ENCODE peak calls at places on chromosomes 2 and 18, in five cellular contexts. U is naive thymus-derived CD4-positive, alpha-beta T cell; D is body of pancreas; Y is aorta; N is testis. J is an unnamed sample. For H3K36me3 and H3K4me1, the result is how much of the 10 kb centered on the place peaks cover.

GRCh38 chr2:128734521-128735295 is 416.0 kb upstream of the HS6ST1 start:
- DNase-seq in U (no peak), D (no peak), Y (peak), N (no peak), J (no peak)

GRCh38 chr18:12842459-12843380 is 41.3 kb downstream of the PTPN2 start:
- DNase-seq in U (no peak), D (no peak), Y (no peak), N (no peak), J (no peak)

GRCh38 chr18:55502346-55502710 is 85.7 kb downstream of the TCF4 start:
- DNase-seq in U (no peak), D (no peak), Y (no peak), N (no peak), J (no peak)

GRCh38 chr2:111919794-111920608 is 21.6 kb downstream of the MERTK start:
- DNase-seq in U (no peak), D (peak), Y (peak), N (peak), J (peak)

GRCh38 chr2:75503048-75503607 is 57.6 kb downstream of the EVA1A start:
- DNase-seq in U (no peak), D (no peak), Y (no peak), N (no peak), J (no peak)

GRCh38 chr2:200673191-200673590 is 87.4 kb downstream of the AOX1 start:
- DNase-seq in U (no peak), D (no peak), Y (no peak), N (no peak), J (no peak)

GRCh38 chr2:83103602-83104001 is 1355.5 kb downstream of the SUCLG1 start:
- DNase-seq in U (no peak), D (no peak), Y (no peak), N (no peak), J (no peak)

GRCh38 chr18:79575891-79576685 is 103.5 kb upstream of the CTDP1 start:
- DNase-seq in U (no peak), D (peak), Y (peak), N (peak), J (peak)

GRCh38 chr18:58859935-58860334 is 4.7 kb upstream of the ZNF532 start:
- DNase-seq in U (no peak), D (no peak), Y (no peak), N (no peak), J (no peak)

GRCh38 chr2:207546822-207547221 is 17.1 kb downstream of the CREB1 start:
- DNase-seq in U (no peak), D (no peak), Y (no peak), N (no peak), J (no peak)

GRCh38 chr2:4964579-4964978 is 727.6 kb upstream of the SOX11 start:
- DNase-seq in U (no peak), D (no peak), Y (no peak), N (no peak), J (no peak)

GRCh38 chr2:151922845-151923666 is 94.8 kb upstream of the ARL5A start:
- DNase-seq in U (no peak), D (no peak), Y (peak), N (peak), J (peak)

GRCh38 chr18:75025573-75025972 is 183.4 kb downstream of the PTGR3 start:
- DNase-seq in U (no peak), D (no peak), Y (no peak), N (no peak), J (no peak)

GRCh38 chr18:75029456-75029855 is 179.5 kb downstream of the PTGR3 start:
- DNase-seq in U (peak), D (no peak), Y (no peak), N (no peak), J (no peak)

DNA sequence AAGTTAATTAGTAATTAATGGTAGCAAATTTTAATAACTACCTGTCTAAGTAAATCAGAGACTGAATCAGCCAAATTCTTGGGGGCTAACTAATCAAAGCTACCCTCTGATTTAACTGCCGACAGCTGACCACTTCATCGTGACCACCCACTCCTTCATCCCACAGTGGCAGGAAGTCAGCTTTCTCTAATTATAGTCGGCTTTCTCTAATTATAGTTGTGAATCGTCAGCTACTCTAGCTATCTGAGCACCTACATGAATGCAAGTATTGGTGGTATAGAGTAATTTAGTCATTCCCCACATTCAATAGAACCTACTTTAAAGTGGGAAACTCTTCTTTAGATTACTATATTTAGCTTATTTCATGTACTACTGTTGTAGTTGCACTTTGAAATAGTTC is 185.5 kb downstream of the PTGR3 start:
- DNase-seq in U (no peak), D (no peak), Y (no peak), N (no peak), J (no peak)
- H3K36me3 ChIP-seq in U (under half), D (under half), Y (under half), N (under half), J (under half)

GRCh38 chr2:168956392-168956791 is 55.3 kb downstream of the G6PC2 start:
- DNase-seq in U (no peak), D (no peak), Y (no peak), N (no peak), J (no peak)

GRCh38 chr2:168951871-168952270 is 50.8 kb downstream of the G6PC2 start:
- DNase-seq in U (no peak), D (no peak), Y (no peak), N (no peak), J (no peak)

GRCh38 chr2:168955321-168955720 is 54.2 kb downstream of the G6PC2 start:
- DNase-seq in U (no peak), D (no peak), Y (no peak), N (no peak), J (no peak)

GRCh38 chr2:168952424-168952823 is 51.3 kb downstream of the G6PC2 start:
- DNase-seq in U (no peak), D (no peak), Y (no peak), N (no peak), J (no peak)

DNA sequence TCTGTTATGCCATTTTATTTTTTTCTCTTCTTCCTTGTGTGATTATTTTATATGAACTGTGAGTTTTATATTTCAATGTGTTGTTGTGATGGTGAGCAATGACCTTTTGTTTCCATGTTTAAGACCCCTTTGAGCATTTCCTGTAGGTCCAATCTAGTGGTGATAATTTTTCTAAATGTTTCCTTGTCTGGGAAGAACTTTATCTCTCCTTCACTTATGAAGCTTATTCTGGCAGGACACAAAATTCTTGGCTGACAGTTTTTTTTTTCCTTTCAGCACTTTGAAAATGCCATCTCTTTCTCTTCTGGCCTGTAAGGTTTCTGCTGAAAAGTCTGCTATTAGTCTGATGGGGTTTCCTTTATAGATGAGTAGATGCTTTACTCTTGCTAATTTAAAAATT is 53.2 kb downstream of the G6PC2 start:
- DNase-seq in U (no peak), D (no peak), Y (no peak), N (no peak), J (no peak)
- H3K4me1 ChIP-seq in U (under half), D (under half), Y (under half), N (under half), J (under half)

DNA sequence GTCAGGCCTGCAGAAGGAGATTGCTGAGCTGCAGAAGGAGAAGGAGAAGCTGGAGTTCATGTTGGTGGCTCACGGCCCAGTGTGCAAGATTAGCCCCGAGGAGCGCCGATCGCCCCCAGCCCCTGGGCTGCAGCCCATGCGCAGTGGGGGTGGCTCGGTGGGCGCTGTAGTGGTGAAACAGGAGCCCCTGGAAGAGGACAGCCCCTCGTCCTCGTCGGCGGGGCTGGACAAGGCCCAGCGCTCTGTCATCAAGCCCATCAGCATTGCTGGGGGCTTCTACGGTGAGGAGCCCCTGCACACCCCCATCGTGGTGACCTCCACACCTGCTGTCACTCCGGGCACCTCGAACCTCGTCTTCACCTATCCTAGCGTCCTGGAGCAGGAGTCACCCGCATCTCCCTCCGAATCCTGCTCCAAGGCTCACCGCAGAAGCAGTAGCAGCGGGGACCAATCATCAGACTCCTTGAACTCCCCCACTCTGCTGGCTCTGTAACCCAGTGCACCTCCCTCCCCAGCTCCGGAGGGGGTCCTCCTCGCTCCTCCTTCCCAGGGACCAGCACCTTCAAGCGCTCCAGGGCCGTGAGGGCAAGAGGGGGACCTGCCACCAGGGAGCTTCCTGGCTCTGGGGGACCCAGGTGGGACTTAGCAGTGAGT is 19.4 kb downstream of the FOSL2 start:
- DNase-seq in U (no peak), D (no peak), Y (no peak), N (no peak), J (no peak)
- H3K36me3 ChIP-seq in U (under half), D (half or more), Y (under half), N (under half), J (under half)

GRCh38 chr2:136767030-136767429 is 1.7 kb downstream of the THSD7B start:
- DNase-seq in U (no peak), D (no peak), Y (no peak), N (no peak), J (no peak)
- H3K4me1 ChIP-seq in U (under half), D (under half), Y (under half), N (under half), J (under half)

GRCh38 chr18:62554083-62554815 is 31.4 kb downstream of the ZCCHC2 start:
- DNase-seq in U (no peak), D (no peak), Y (no peak), N (no peak), J (no peak)

GRCh38 chr18:62558015-62558663 is 35.3 kb downstream of the ZCCHC2 start:
- DNase-seq in U (no peak), D (no peak), Y (no peak), N (no peak), J (no peak)

GRCh38 chr18:62551972-62552513 is 29.2 kb downstream of the ZCCHC2 start:
- DNase-seq in U (no peak), D (no peak), Y (no peak), N (no peak), J (no peak)

GRCh38 chr18:62555135-62555534 is 32.3 kb downstream of the ZCCHC2 start:
- DNase-seq in U (no peak), D (no peak), Y (no peak), N (no peak), J (no peak)

GRCh38 chr18:62556397-62556796 is 33.6 kb downstream of the ZCCHC2 start:
- DNase-seq in U (no peak), D (no peak), Y (no peak), N (no peak), J (no peak)
- H3K36me3 ChIP-seq in U (under half), D (under half), Y (under half), N (under half), J (under half)

J was measured in mucosa of descending colon.